ENCODE peak calls at places on chromosomes 11 and 22, in five cellular contexts. A, X, O, M and F are unnamed samples.

GRCh38 chr11:50174189-50174588 is 141.5 kb downstream of the OR4C45 start:
- DNase-seq in X (no peak), A (no peak), O (no peak), M (peak), F (peak)

GRCh38 chr11:1573077-1573846 is 1.2 kb upstream of the DUSP8 start:
- DNase-seq in O (no peak), X (peak), A (peak), M (no peak), F (no peak)

GRCh38 chr11:69339041-69339733 is 45.2 kb downstream of the MYEOV start:
- DNase-seq in M (no peak), A (no peak), X (peak), O (no peak), F (no peak)

GRCh38 chr11:70407121-70407520 is 8.8 kb downstream of the CTTN start:
- DNase-seq in M (no peak), X (no peak), O (no peak), A (no peak), F (no peak)

GRCh38 chr11:22049276-22049675 is 143.6 kb upstream of the ANO5 start:
- DNase-seq in M (peak), A (no peak), X (no peak), O (no peak), F (peak)

GRCh38 chr11:76803023-76803422 is 19.9 kb downstream of the TSKU start:
- DNase-seq in X (peak), A (no peak), O (no peak), M (no peak), F (no peak)

GRCh38 chr11:290621-291231 is 1.8 kb downstream of the PGGHG start:
- DNase-seq in O (no peak), A (no peak), M (no peak), X (no peak), F (no peak)

GRCh38 chr22:43829448-43829821 is 17.3 kb upstream of the EFCAB6 start:
- DNase-seq in X (no peak), O (no peak), A (peak), M (no peak), F (no peak)

GRCh38 chr11:117189191-117189940 is 9.8 kb upstream of the TAGLN start:
- DNase-seq in O (peak), X (no peak), M (no peak), A (no peak), F (no peak)

GRCh38 chr11:28524098-28524497 is 415.9 kb downstream of the METTL15 start:
- DNase-seq in A (no peak), X (no peak), O (no peak), M (peak), F (peak)

GRCh38 chr11:92192141-92192540 is 32.5 kb upstream of the FAT3 start:
- DNase-seq in X (no peak), O (no peak), M (no peak), A (no peak), F (no peak)

GRCh38 chr11:31267720-31268119 is 101.8 kb downstream of the DCDC1 start:
- DNase-seq in X (no peak), A (no peak), M (no peak), O (no peak), F (no peak)

GRCh38 chr22:22897036-22897435 is 9.4 kb downstream of the IGLL5 start:
- DNase-seq in M (no peak), X (no peak), A (peak), O (no peak), F (no peak)

GRCh38 chr11:7639643-7640025 is 33.7 kb downstream of the CYB5R2 start:
- DNase-seq in A (no peak), X (peak), M (no peak), O (no peak), F (peak)

GRCh38 chr11:832529-833113 is at the start of gene CD151:
- DNase-seq in A (peak), M (peak), O (no peak), X (peak), F (no peak)

GRCh38 chr22:26939466-26939865 is 282.1 kb downstream of the MIAT start:
- DNase-seq in O (no peak), X (no peak), M (no peak), A (no peak), F (no peak)

GRCh38 chr11:2730323-2731284 is 30.8 kb upstream of the KCNQ1OT1 start:
- DNase-seq in O (no peak), A (no peak), M (no peak), X (no peak), F (no peak)

GRCh38 chr11:65574147-65574962 is 1.5 kb upstream of the EHBP1L1 start:
- DNase-seq in A (peak), X (peak), M (peak), O (peak), F (peak)

GRCh38 chr11:117443269-117444186 is 115.9 kb downstream of the CEP164 start:
- DNase-seq in O (no peak), M (peak), X (peak), A (peak), F (no peak)

GRCh38 chr11:35352107-35352888 is 67.1 kb downstream of the SLC1A2 start:
- DNase-seq in M (no peak), O (no peak), X (no peak), A (peak), F (peak)

GRCh38 chr11:68841718-68842426 is at the start of gene CPT1A:
- DNase-seq in X (peak), M (peak), A (peak), O (peak), F (no peak)

GRCh38 chr11:92495107-92495793 is 270.6 kb downstream of the FAT3 start:
- DNase-seq in X (no peak), O (no peak), M (no peak), A (no peak), F (no peak)

GRCh38 chr22:50310949-50311444 is 3.6 kb upstream of the PLXNB2 start:
- DNase-seq in O (no peak), A (peak), X (no peak), M (no peak), F (no peak)
- H3K4me3 ChIP-seq in O (no peak), A (no peak), X (no peak), M (no peak), F (no peak)

GRCh38 chr22:32416556-32417085 is 4.6 kb upstream of the RTCB start:
- DNase-seq in A (no peak), X (no peak), O (no peak), M (no peak), F (no peak)

GRCh38 chr22:32410459-32410858 is 1.6 kb downstream of the RTCB start:
- DNase-seq in O (no peak), M (peak), X (no peak), A (no peak), F (peak)

GRCh38 chr22:32411388-32411787 is 659 bp downstream of the RTCB start:
- DNase-seq in A (no peak), O (no peak), X (no peak), M (peak), F (peak)

GRCh38 chr22:32411829-32412592 is at the start of gene RTCB:
- DNase-seq in A (peak), M (peak), X (peak), O (peak), F (peak)

DNA sequence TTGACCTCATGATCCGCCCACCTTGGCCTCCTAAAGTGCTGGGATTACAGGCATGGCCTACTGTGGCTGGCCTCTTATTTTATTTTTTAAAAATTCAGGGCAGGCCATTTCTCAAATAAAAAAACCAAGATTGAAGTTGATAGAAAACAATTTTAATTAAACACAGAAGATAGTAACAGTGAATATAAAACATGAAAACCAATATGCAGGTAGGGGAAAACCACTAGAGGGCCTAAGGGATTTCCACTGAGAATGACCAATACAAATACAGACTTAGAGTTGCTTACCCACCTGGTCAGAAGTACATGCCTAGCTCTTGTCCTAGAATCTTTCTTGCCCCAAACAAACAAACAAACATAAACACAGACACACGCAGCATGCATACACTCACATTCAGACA is 1.7 kb upstream of the RTCB start:
- DNase-seq in X (no peak), A (no peak), M (peak), O (no peak), F (peak)
- TF ChIP-seq CTCF in X (peak), A (no peak), M (peak), O (peak), F (peak)

DNA sequence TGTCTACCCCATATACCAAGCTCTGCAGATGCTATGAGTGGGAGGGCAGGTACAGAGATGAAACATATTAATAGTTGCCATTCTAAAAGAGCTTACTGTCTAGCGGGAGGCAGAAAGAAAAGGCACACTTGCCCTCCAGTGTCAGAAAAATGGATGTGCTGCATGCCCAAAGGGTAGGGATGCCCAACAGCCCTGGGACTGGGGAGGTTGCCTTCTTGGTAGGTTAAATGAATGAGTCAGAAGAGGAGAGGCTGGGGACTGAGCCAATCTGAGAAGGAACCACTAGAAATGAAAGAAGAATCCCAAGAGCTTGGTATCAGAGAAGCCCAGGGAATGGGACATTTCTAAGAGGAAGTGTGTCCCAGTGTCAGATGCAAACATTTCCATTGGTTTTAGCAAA is 1.2 kb downstream of the BIRC3 start:
- DNase-seq in X (no peak), A (no peak), O (no peak), M (peak), F (no peak)
- H3K4me3 ChIP-seq in X (no peak), A (no peak), O (no peak), M (peak), F (no peak)

DNA sequence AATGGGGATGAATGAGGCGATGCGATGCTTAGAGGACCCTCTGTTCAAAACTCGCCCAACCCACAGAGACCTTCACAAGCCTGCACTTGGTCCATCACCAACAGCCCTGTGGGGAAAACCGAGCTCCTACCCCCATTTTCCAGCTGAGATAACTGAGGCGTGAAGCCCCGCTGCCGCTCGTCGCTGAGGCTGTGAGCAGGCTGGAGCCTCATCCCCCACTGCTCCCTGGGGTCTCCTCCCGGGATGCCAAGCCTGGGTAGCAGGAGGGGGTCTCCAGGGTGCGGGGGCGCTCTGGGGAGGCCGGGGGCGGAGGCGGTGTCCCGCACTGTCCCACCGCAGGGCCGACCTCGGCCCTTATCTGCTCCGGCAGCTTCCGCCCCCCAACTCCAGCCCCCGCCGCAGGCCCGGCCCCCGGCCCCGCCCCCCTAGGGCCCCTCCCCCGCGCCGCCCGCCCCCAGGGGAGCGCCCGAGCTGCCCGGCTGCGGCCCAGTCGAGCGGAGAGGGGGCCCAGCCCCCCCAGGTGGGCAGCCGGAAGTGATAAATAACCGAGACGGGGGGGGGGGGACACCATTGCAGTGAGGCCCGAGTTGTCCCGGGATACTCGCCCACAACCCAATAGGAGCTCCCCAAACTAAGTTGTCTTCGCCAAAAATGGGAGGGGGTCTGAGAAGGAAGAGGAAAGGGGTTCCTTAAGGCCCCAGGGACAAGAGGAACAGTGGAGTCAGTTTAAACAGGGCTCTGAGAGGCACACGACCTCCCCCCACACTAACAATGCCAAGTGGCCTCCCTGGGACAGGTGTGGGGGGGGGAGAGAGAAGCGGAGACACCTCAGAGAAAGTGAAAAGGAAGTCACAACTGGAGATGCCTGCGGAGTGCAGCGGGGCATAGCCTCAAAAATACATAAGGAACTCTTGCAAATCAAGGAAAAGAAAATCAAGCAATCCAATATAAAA is 8.3 kb upstream of the SLC39A13 start:
- DNase-seq in M (no peak), X (no peak), A (no peak), O (no peak), F (no peak)
- TF ChIP-seq CTCF in M (no peak), X (no peak), A (no peak), O (no peak), F (no peak)

GRCh38 chr11:17475666-17476316 is 854 bp downstream of the ABCC8 start:
- DNase-seq in A (no peak), M (no peak), O (no peak), X (no peak), F (no peak)
- H3K4me3 ChIP-seq in A (peak), M (no peak), O (no peak), X (no peak), F (no peak)

GRCh38 chr11:6388747-6389146 is 1.5 kb upstream of the SMPD1 start:
- DNase-seq in O (no peak), M (no peak), X (no peak), A (no peak), F (no peak)

GRCh38 chr11:6389921-6390717 is at the start of gene SMPD1:
- DNase-seq in M (peak), A (peak), O (peak), X (peak), F (peak)

GRCh38 chr11:6390718-6391547 is 659 bp downstream of the SMPD1 start:
- DNase-seq in A (no peak), M (no peak), X (no peak), O (no peak), F (no peak)

GRCh38 chr11:6387811-6388599 is 2.3 kb upstream of the SMPD1 start:
- DNase-seq in A (no peak), X (no peak), O (no peak), M (no peak), F (peak)

DNA sequence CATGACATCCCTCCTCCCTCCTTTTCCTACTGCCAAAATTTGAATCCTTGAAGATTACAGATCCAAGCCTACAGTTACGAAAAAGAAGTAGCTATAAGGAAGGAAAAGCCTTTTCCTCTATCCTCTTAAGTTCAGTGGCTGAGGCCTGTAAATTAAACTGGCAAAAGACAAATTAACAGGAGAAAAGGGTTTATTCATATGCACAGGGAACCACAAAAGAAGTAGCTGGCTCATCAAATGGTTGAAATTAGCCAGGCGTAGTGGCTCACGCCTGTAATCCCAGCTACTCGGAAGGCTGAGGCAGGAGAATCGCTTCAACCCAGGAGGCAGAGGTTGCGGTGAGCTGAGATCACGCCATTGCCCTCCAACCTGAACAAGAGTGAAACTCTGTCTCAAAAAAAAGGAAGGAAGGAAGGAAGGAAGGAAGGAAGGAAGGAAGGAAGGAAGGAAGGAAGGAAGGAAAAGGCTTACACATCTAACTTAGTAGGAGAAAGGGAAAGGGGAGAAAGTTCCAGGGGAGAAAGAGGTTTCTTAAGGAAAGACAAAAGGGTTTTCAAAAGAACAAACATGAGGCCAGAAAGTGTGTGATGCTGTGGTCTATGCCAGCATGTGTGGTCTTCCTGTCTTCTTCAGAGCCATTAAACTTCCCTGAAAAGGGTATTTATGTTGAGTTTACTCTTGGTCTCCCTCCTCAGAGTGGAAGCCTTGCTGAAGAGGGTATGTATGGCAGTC is 5.1 kb upstream of the SMPD1 start:
- DNase-seq in X (no peak), O (no peak), A (no peak), M (no peak), F (no peak)
- TF ChIP-seq CTCF in X (no peak), O (no peak), A (no peak), M (no peak), F (no peak)

GRCh38 chr22:31160328-31160978 is 471 bp downstream of the RNF185 start:
- DNase-seq in X (peak), M (no peak), A (no peak), O (no peak), F (no peak)

GRCh38 chr22:31161386-31161785 is 1.4 kb downstream of the RNF185 start:
- DNase-seq in A (no peak), M (no peak), O (no peak), X (no peak), F (no peak)

GRCh38 chr22:31162015-31162765 is 2.2 kb downstream of the RNF185 start:
- DNase-seq in X (no peak), M (no peak), O (no peak), A (no peak), F (no peak)
- H3K4me3 ChIP-seq in X (no peak), M (no peak), O (no peak), A (no peak), F (no peak)

GRCh38 chr22:17780741-17781318 is 6.6 kb upstream of the BID start:
- DNase-seq in X (no peak), M (no peak), O (no peak), A (no peak), F (no peak)
- TF ChIP-seq CTCF in X (no peak), M (no peak), O (no peak), A (no peak), F (no peak)